ENCODE peak calls at places on chromosomes 7 and 10, in four cellular contexts. H is lower lobe of right lung, R is colonic mucosa, J is breast epithelium. A is an unnamed sample.

GRCh38 chr7:132546366-132547145 is 29.7 kb downstream of the PLXNA4 start:
- DNase-seq in H (no peak), R (no peak), J (no peak), A (no peak)

GRCh38 chr10:125060851-125061556 is 99.4 kb downstream of the CTBP2 start:
- DNase-seq in H (peak; percentile 91), R (peak; percentile 92), J (peak; percentile 85), A (peak; percentile 87)

GRCh38 chr7:96238976-96239766 is 82.7 kb downstream of the SLC25A13 start:
- DNase-seq in H (no peak), R (no peak), J (no peak), A (no peak)

GRCh38 chr7:94405506-94405905 is 10.8 kb downstream of the COL1A2 start:
- DNase-seq in H (no peak), R (no peak), J (no peak), A (no peak)

GRCh38 chr10:71086439-71087080 is 125.8 kb upstream of the UNC5B start:
- DNase-seq in H (no peak), R (peak; percentile 6), J (no peak), A (peak; percentile 38)

GRCh38 chr7:42831051-42831952 is 80.6 kb downstream of the C7orf25 start:
- DNase-seq in H (peak; percentile 49), R (peak; percentile 42), J (no peak), A (no peak)

GRCh38 chr7:1741246-1741645 is 71.2 kb downstream of the ELFN1 start:
- DNase-seq in H (no peak), R (no peak), J (no peak), A (no peak)

GRCh38 chr10:70589762-70590662 is 12.5 kb downstream of the PRF1 start:
- DNase-seq in H (no peak), R (no peak), J (no peak), A (no peak)

GRCh38 chr10:116312534-116312933 is 11.7 kb upstream of the CCDC172 start:
- DNase-seq in H (no peak), R (no peak), J (no peak), A (no peak)

GRCh38 chr7:103447073-103447960 is 1.3 kb upstream of the SLC26A5 start:
- DNase-seq in H (no peak), R (peak; percentile 60), J (no peak), A (no peak)

GRCh38 chr7:122975341-122975740 is 20.2 kb downstream of the TAS2R16 start:
- DNase-seq in H (no peak), R (no peak), J (no peak), A (no peak)

GRCh38 chr10:110837418-110838120 is 34.2 kb upstream of the PDCD4 start:
- DNase-seq in H (no peak), R (no peak), J (no peak), A (no peak)

GRCh38 chr7:94050046-94050445 is 45.9 kb upstream of the BET1 start:
- DNase-seq in H (peak; percentile 48), R (no peak), J (no peak), A (no peak)

GRCh38 chr7:156580036-156580435 is 60.5 kb upstream of the RNF32 start:
- DNase-seq in H (no peak), R (no peak), J (no peak), A (no peak)

GRCh38 chr10:3091346-3091787 is 24.0 kb downstream of the PFKP start:
- DNase-seq in H (peak; percentile 79), R (no peak), J (no peak), A (no peak)

GRCh38 chr7:41201021-41201420 is 501.9 kb downstream of the INHBA start:
- DNase-seq in H (no peak), R (no peak), J (no peak), A (no peak)

GRCh38 chr7:3174515-3175318 is 126.3 kb upstream of the SDK1 start:
- DNase-seq in H (peak; percentile 14), R (no peak), J (no peak), A (no peak)

GRCh38 chr10:19815478-19816419 is 483 bp upstream of the PLXDC2 start:
- DNase-seq in H (peak; percentile 83), R (peak; percentile 77), J (peak; percentile 58), A (peak; percentile 87)

GRCh38 chr10:72340911-72341310 is 13.8 kb downstream of the DNAJB12 start:
- DNase-seq in H (peak; percentile 72), R (no peak), J (no peak), A (no peak)

GRCh38 chr7:32489788-32490126 is 423 bp downstream of the LSM5 start:
- DNase-seq in H (no peak), R (no peak), J (no peak), A (no peak)

GRCh38 chr7:6315786-6316185 is 43.4 kb upstream of the CYTH3 start:
- DNase-seq in H (no peak), R (no peak), J (no peak), A (no peak)

GRCh38 chr10:84842593-84842992 is 514.2 kb downstream of the CCSER2 start:
- DNase-seq in H (no peak), R (no peak), J (no peak), A (no peak)

GRCh38 chr10:8306685-8307364 is 252.3 kb downstream of the GATA3 start:
- DNase-seq in H (no peak), R (no peak), J (no peak), A (no peak)

GRCh38 chr10:26780106-26780792 is 80.5 kb downstream of the ABI1 start:
- DNase-seq in H (no peak), R (no peak), J (no peak), A (no peak)
- H3K4me1 ChIP-seq in H (peaks cover 33% of the 10 kb centered on the region), R (peaks cover 13% of the 10 kb centered on the region), J (no peaks in the 10 kb centered on the region), A (peaks cover 33% of the 10 kb centered on the region)

GRCh38 chr10:44963772-44964633 is 4.4 kb downstream of the RASSF4 start:
- DNase-seq in H (peak; percentile 85), R (peak; percentile 59), J (no peak), A (peak; percentile 79)
- H3K4me3 ChIP-seq in H (peak overlapping the region; percentile 24), R (no peak overlapping the region), J (peak overlapping the region; percentile 6), A (peak overlapping the region; percentile 69)

DNA sequence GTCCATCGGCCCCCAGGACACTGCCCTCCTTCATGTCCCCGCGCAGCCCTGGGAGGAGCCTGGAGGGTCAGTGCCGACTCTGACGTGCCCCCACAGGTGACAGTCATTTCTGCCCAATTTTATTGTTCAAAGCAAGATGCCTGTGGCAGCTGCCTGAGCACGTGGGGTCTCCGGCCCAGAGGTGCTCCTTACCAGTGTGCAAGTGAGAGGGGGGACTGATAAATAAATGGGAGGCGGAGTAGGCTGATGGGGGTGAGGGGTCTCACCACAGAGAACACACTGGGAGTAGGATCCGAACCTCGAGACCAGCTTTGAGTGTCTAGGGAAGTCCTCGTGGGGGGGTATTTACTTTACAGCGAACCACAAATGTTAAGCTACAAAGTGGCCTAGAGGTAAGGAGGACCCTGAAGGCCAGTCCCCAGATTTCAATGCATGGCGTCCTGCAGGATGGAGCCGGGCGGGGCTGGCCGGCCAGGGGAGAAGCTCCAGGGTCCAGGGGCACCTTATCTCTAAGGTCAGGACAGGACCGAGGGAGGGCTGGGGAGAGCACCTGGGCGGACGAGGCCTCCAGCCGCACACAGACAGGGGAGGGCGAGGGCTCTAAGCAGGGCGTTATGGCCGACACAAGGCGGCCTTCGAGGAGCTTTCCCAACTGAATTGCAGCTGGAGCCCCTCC is 96.2 kb upstream of the DIP2C start:
- DNase-seq in H (no peak), R (peak; percentile 12), J (no peak), A (peak; percentile 47)
- H3K4me1 ChIP-seq in H (peaks cover 10% of the 10 kb centered on the region), R (no peaks in the 10 kb centered on the region), J (no peaks in the 10 kb centered on the region), A (peaks cover 30% of the 10 kb centered on the region)

GRCh38 chr10:69064762-69065328 is 23.1 kb upstream of the SRGN start:
- DNase-seq in H (no peak), R (no peak), J (no peak), A (no peak)

GRCh38 chr10:69057951-69058297 is 30.0 kb upstream of the SRGN start:
- DNase-seq in H (no peak), R (no peak), J (no peak), A (no peak)

GRCh38 chr10:69060127-69060798 is 27.6 kb upstream of the SRGN start:
- DNase-seq in H (no peak), R (no peak), J (no peak), A (no peak)

GRCh38 chr10:69057261-69057950 is 30.5 kb upstream of the SRGN start:
- DNase-seq in H (peak; percentile 81), R (no peak), J (no peak), A (peak; percentile 74)

GRCh38 chr10:69061305-69062161 is 26.4 kb upstream of the SRGN start:
- DNase-seq in H (peak; percentile 65), R (peak; percentile 38), J (peak; percentile 52), A (peak; percentile 83)
- H3K4me3 ChIP-seq in H (peak overlapping the region; percentile 39), R (peak overlapping the region; percentile 25), J (peak overlapping the region; percentile 7), A (peak overlapping the region; percentile 16)